ENCODE peak calls at places on chromosomes 2 and 18, in five cellular contexts. N is H9, P is neuronal stem cell, S is IMR-90, U is mesenchymal stem cell. O is an unnamed sample.
A peak's percentile ranks its signal among the peaks of the same experiment; 100 is the strongest.

GRCh38 chr2:1577846-1578245 is 164.6 kb downstream of the TPO start:
- DNase-seq in N (no peak), P (no peak), S (no peak), U (no peak), O (no peak)

GRCh38 chr2:8090748-8091700 is 590.8 kb upstream of the ID2 start:
- DNase-seq in N (no peak), P (no peak), S (peak; percentile 93), U (peak; percentile 98), O (peak; percentile 57)

GRCh38 chr2:147913701-147914480 is 69.1 kb downstream of the ACVR2A start:
- DNase-seq in N (no peak), P (no peak), S (peak; percentile 4), U (peak; percentile 15), O (no peak)

GRCh38 chr2:222993920-222994650 is 57.9 kb upstream of the KCNE4 start:
- DNase-seq in N (no peak), P (no peak), S (peak; percentile 98), U (peak; percentile 98), O (peak; percentile 79)

GRCh38 chr2:235551965-235552364 is 58.1 kb downstream of the AGAP1 start:
- DNase-seq in N (peak; percentile 82), P (peak; percentile 9), S (peak; percentile 48), U (peak; percentile 59), O (peak; percentile 85)

GRCh38 chr2:190965580-190966222 is 48.3 kb downstream of the STAT1 start:
- DNase-seq in N (no peak), P (no peak), S (no peak), U (no peak), O (no peak)

GRCh38 chr2:464562-465309 is 176.8 kb upstream of the ALKAL2 start:
- DNase-seq in N (peak; percentile 25), P (no peak), S (no peak), U (no peak), O (no peak)

GRCh38 chr2:121099329-121100318 is 185.4 kb downstream of the TFCP2L1 start:
- DNase-seq in N (peak; percentile 71), P (no peak), S (no peak), U (no peak), O (peak; percentile 57)

GRCh38 chr2:202096736-202097135 is 23.7 kb downstream of the KIAA2012 start:
- DNase-seq in N (no peak), P (no peak), S (peak; percentile 88), U (peak; percentile 65), O (peak; percentile 79)

GRCh38 chr2:233995985-233996384 is 54.5 kb upstream of the SPP2 start:
- DNase-seq in N (no peak), P (no peak), S (peak; percentile 11), U (no peak), O (no peak)

GRCh38 chr2:160266078-160266551 is 66.0 kb upstream of the ITGB6 start:
- DNase-seq in N (no peak), P (no peak), S (no peak), U (no peak), O (no peak)

GRCh38 chr2:187943772-187944369 is 347.8 kb upstream of the GULP1 start:
- DNase-seq in N (no peak), P (no peak), S (no peak), U (no peak), O (no peak)

GRCh38 chr2:200051621-200051945 is 96.2 kb downstream of the MAIP1 start:
- DNase-seq in N (no peak), P (no peak), S (no peak), U (no peak), O (no peak)

GRCh38 chr2:226760412-226761194 is 39.0 kb downstream of the IRS1 start:
- DNase-seq in N (no peak), P (no peak), S (peak; percentile 94), U (peak; percentile 89), O (no peak)

GRCh38 chr2:239318790-239319189 is 82.0 kb downstream of the HDAC4 start:
- DNase-seq in N (peak; percentile 15), P (no peak), S (peak; percentile 20), U (no peak), O (no peak)

GRCh38 chr2:233117351-233117750 is 57.2 kb downstream of the INPP5D start:
- DNase-seq in N (no peak), P (no peak), S (no peak), U (no peak), O (no peak)

GRCh38 chr2:136362676-136363390 is 244.9 kb upstream of the CXCR4 start:
- DNase-seq in N (no peak), P (no peak), S (no peak), U (no peak), O (no peak)

GRCh38 chr18:2147424-2147823 is 423.9 kb downstream of the METTL4 start:
- DNase-seq in N (no peak), P (no peak), S (no peak), U (no peak), O (no peak)

GRCh38 chr2:98518106-98518505 is 73.4 kb downstream of the INPP4A start:
- DNase-seq in N (no peak), P (no peak), S (no peak), U (peak; percentile 37), O (peak; percentile 60)

GRCh38 chr18:59719533-59720325 is 22.5 kb upstream of the CCBE1 start:
- DNase-seq in N (no peak), P (no peak), S (peak; percentile 88), U (peak; percentile 29), O (no peak)

DNA sequence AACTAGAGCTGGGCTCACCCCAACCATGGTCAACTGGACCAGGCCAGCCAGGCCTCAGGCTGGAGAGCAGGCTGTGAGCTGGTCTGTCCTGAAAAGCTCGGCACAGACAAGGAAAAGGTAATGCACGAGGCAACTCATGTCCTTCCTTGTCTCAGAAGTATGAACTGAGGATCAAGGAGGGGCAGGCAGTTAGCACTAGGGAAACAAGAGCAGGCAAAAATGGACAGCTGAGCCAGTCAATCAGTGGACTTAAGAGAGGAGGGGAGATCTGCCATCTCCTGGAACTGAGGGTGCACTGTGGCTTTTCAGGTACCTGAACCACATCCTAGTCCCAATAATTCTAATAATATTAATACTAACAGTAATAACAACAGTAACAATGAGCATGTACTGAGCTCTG is 20.6 kb upstream of the WIPF1 start:
- DNase-seq in N (no peak), P (no peak), S (no peak), U (no peak), O (no peak)
- H2BK5ac ChIP-seq in N (no peak overlapping the region), P (no peak overlapping the region), S (no peak overlapping the region), U (no peak overlapping the region), O (no peak overlapping the region)

GRCh38 chr2:73282924-73283544 is 1.2 kb downstream of the FBXO41 start:
- DNase-seq in N (no peak), P (no peak), S (no peak), U (no peak), O (no peak)

GRCh38 chr2:73283545-73284295 is 558 bp downstream of the FBXO41 start:
- DNase-seq in N (no peak), P (no peak), S (no peak), U (no peak), O (no peak)

GRCh38 chr2:73286134-73286533 is 1.9 kb upstream of the FBXO41 start:
- DNase-seq in N (no peak), P (no peak), S (no peak), U (no peak), O (no peak)

GRCh38 chr2:73285162-73285739 is 973 bp upstream of the FBXO41 start:
- DNase-seq in N (no peak), P (no peak), S (no peak), U (no peak), O (no peak)

GRCh38 chr2:73284296-73285161 is at the start of gene FBXO41:
- DNase-seq in N (peak; percentile 85), P (no peak), S (peak; percentile 17), U (no peak), O (peak; percentile 54)
- H4K8ac ChIP-seq in N (no peak within 1 kb of the TSS), P (no peak within 1 kb of the TSS), S (no peak within 1 kb of the TSS), U (no peak within 1 kb of the TSS), O (no peak within 1 kb of the TSS)

GRCh38 chr2:111883661-111884591 is at the start of gene ANAPC1:
- DNase-seq in N (peak; percentile 87), P (peak; percentile 77), S (peak; percentile 69), U (peak; percentile 85), O (peak; percentile 93)
- H2BK5ac ChIP-seq in N (no peak within 1 kb of the TSS), P (peak within 1 kb of the TSS; percentile 75), S (peak within 1 kb of the TSS; percentile 50), U (no peak within 1 kb of the TSS), O (peak within 1 kb of the TSS; percentile 73)

GRCh38 chr2:65476778-65477177 is 44.4 kb upstream of the SPRED2 start:
- DNase-seq in N (no peak), P (no peak), S (no peak), U (no peak), O (no peak)
- H4K8ac ChIP-seq in N (no peak overlapping the region), P (no peak overlapping the region), S (no peak overlapping the region), U (no peak overlapping the region), O (no peak overlapping the region)

GRCh38 chr2:162646739-162647138 is 191.8 kb downstream of the KCNH7 start:
- DNase-seq in N (no peak), P (no peak), S (no peak), U (no peak), O (no peak)
- H2BK5ac ChIP-seq in N (no peak overlapping the region), P (no peak overlapping the region), S (no peak overlapping the region), U (no peak overlapping the region), O (no peak overlapping the region)

DNA sequence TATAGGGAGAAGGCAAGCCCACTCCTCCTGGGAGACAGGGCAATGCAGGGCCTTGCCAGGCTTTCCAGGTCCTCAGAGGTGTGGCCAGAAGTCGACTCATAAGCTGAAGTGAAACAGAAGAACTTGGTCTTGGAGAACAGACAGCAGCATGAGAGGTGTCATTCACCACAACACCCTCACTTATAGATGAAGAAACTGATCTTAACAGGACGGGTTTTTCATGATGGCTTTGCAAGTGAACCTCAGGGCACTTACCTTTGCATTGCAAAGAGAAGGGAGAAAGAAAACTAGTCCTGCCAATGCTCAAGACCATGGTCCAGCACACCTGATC is 198.8 kb downstream of the CYRIA start:
- DNase-seq in N (no peak), P (no peak), S (no peak), U (no peak), O (no peak)
- H4K8ac ChIP-seq in N (no peak overlapping the region), P (no peak overlapping the region), S (no peak overlapping the region), U (no peak overlapping the region), O (no peak overlapping the region)

GRCh38 chr2:64405476-64406406 is 48.2 kb upstream of the LGALSL start:
- DNase-seq in N (no peak), P (no peak), S (peak; percentile 56), U (peak; percentile 90), O (no peak)
- H2BK5ac ChIP-seq in N (no peak overlapping the region), P (no peak overlapping the region), S (no peak overlapping the region), U (no peak overlapping the region), O (no peak overlapping the region)

DNA sequence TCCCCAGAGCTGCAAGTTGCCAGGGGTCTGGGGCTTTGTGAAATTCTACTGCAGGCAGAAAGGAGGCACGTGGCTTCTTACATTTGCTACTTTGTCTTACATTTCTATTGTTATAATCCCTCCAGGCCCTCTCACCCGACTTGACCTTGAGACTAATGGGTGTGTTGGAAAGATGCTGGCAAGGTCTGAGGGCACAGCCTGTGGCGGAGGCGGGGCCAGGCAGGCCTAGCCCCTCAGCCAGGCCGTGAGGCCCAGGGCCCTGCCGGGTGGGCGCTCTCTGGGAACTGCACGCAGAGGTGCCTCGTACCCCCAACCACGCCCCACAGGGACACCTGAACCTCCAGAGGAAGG is 85.7 kb upstream of the NDUFV2 start:
- DNase-seq in N (peak; percentile 80), P (no peak), S (peak; percentile 9), U (no peak), O (no peak)
- H4K8ac ChIP-seq in N (no peak overlapping the region), P (no peak overlapping the region), S (peak overlapping the region; percentile 84), U (peak overlapping the region; percentile 93), O (no peak overlapping the region)

DNA sequence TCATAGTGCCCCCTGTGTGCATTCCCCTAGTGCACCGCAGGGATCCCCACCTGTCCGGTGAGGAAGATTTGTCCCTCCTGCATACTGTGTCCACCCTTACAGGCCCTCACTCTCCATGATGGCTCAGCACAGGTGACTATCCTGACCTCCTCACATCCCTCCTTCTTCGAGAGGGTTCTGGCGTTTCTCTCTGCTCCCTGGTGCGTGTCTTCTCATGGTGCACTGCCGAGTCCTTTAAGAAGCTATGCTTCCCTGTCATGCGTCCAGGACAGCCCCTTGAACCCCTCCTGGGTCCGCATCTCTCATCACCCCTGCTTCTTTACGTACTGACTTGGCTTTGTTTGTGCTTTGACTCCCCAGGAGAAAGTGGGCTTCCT is 1.0 kb upstream of the STK25 start:
- DNase-seq in N (no peak), P (no peak), S (no peak), U (no peak), O (no peak)
- H2BK5ac ChIP-seq in N (no peak overlapping the region), P (peak overlapping the region; percentile 59), S (no peak overlapping the region), U (no peak overlapping the region), O (no peak overlapping the region)